ENCODE peak calls at places on chromosomes 3 and 15, in eight cellular contexts. D is A549, P is Peyer's patch, Q is right atrium auricular region, Z is uterus, I is lower lobe of right lung, E is mammary epithelial cell, T is right lobe of liver. M is an unnamed sample.

GRCh38 chr15:42705336-42705735 is 31.6 kb downstream of the CDAN1 start:
- DNase-seq in D (no peak), P (no peak), Q (no peak), Z (no peak), I (no peak), E (no peak), T (no peak), M (no peak)

GRCh38 chr3:18747383-18747782 is 322.2 kb upstream of the SATB1 start:
- DNase-seq in D (no peak), P (peak; percentile 70), Q (no peak), Z (no peak), I (peak; percentile 46), E (no peak), T (no peak), M (no peak)

GRCh38 chr3:65793495-65794200 is 245.1 kb downstream of the MAGI1 start:
- DNase-seq in D (no peak), P (no peak), Q (no peak), Z (no peak), I (no peak), E (peak; percentile 37), T (no peak), M (peak; percentile 63)

GRCh38 chr3:152183473-152183872 is 85.3 kb upstream of the MBNL1 start:
- DNase-seq in D (no peak), P (peak; percentile 76), Q (no peak), Z (peak; percentile 34), I (no peak), E (no peak), T (no peak), M (no peak)

GRCh38 chr3:46869440-46869839 is 6.2 kb upstream of the MYL3 start:
- DNase-seq in D (no peak), P (no peak), Q (no peak), Z (no peak), I (no peak), E (no peak), T (no peak), M (no peak)

GRCh38 chr15:85500729-85501128 is 120.3 kb downstream of the AKAP13 start:
- DNase-seq in D (no peak), P (no peak), Q (no peak), Z (peak; percentile 58), I (no peak), E (no peak), T (no peak), M (no peak)

GRCh38 chr3:140756240-140757016 is 78.6 kb downstream of the TRIM42 start:
- DNase-seq in D (no peak), P (no peak), Q (no peak), Z (no peak), I (no peak), E (no peak), T (no peak), M (no peak)

GRCh38 chr3:169546368-169546767 is 117.1 kb downstream of the MECOM start:
- DNase-seq in D (no peak), P (no peak), Q (no peak), Z (no peak), I (no peak), E (no peak), T (no peak), M (no peak)

GRCh38 chr15:42736793-42737528 is at the start of gene CDAN1:
- DNase-seq in D (peak; percentile 89), P (peak; percentile 96), Q (peak; percentile 90), Z (peak; percentile 90), I (peak; percentile 94), E (peak; percentile 75), T (peak; percentile 95), M (peak; percentile 99)

GRCh38 chr3:66037330-66037985 is 1.3 kb downstream of the MAGI1 start:
- DNase-seq in D (peak; percentile 62), P (no peak), Q (peak; percentile 64), Z (peak; percentile 37), I (peak; percentile 71), E (peak; percentile 45), T (peak; percentile 73), M (peak; percentile 53)

GRCh38 chr15:37035349-37035748 is 65.0 kb downstream of the MEIS2 start:
- DNase-seq in D (no peak), P (no peak), Q (no peak), Z (no peak), I (no peak), E (no peak), T (no peak), M (no peak)

DNA sequence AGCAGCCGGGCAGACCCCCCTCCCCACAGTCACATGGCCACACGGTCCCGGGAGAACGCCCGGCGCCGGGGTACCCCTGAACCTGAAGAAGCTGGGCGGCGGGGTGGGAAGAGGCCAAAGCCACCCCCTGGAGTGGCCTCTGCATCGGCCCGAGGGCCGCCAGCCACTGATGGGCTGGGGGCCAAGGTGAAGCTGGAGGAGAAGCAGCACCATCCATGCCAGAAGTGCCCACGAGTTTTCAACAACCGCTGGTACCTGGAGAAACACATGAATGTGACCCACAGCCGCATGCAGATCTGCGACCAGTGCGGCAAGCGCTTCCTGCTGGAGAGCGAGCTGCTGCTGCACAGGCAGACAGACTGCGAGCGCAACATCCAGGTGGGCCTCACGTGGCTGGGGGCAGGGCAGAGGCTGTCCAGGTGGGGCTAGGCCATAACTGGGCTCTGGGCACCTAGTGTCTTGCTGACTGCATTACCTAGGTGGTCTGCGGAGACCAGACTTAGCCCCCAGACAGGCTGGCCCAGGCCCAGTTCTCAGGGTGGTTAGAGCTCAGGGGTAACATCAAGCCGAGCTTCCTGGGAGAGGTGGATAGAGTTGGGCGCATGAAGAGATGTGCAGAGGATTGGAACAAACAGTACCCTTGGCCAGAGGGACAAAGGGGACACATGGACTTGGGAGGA is 6.1 kb downstream of the ZBTB47 start:
- DNase-seq in D (no peak), P (no peak), Q (no peak), Z (no peak), I (no peak), E (no peak), T (no peak), M (no peak)
- H3K27ac ChIP-seq in D (no peak overlapping the region), P (no peak overlapping the region), Q (peak overlapping the region; percentile 95), Z (no peak overlapping the region), I (no peak overlapping the region), E (no peak overlapping the region), T (no peak overlapping the region), M (peak overlapping the region; percentile 86)

DNA sequence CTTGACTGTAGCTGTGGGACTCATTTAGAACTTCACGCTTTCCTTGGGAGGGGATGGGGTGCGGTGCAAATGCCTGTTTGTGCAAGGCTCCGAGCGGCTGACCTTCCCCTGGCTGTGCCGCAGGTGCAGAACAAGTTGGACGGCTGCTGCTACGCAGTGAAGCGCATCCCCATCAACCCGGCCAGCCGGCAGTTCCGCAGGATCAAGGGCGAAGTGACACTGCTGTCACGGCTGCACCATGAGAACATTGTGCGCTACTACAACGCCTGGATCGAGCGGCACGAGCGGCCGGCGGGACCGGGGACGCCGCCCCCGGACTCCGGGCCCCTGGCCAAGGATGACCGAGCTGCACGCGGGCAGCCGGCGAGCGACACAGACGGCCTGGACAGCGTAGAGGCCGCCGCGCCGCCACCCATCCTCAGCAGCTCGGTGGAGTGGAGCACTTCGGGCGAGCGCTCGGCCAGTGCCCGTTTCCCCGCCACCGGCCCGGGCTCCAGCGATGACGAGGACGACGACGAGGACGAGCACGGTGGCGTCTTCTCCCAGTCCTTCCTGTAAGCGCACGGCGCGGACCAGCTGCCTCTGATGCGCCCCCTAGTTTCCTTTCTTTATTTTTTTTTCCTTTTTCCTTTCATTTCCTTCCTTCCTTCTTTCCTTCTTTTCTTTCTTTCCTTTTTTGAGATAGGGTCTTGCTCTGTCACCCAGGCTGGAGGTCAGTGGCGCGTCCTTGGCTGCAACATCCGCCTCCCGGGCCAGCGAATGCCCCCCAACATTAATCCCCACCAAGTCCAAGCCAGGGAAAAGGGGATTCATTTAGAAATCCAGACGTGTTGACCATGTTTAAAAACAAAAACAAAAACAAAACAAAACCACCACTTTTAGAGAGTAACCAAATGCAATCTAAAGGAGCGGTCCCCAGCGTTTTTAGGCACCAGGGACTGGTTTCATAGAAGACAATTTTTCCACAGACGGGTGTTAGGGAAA is 42.7 kb downstream of the EIF2AK4 start:
- DNase-seq in D (no peak), P (peak; percentile 66), Q (peak; percentile 70), Z (peak; percentile 47), I (peak; percentile 59), E (peak; percentile 39), T (peak; percentile 86), M (peak; percentile 55)
- TF ChIP-seq CTCF in D (no peak), P (peak; percentile 37), Q (peak; percentile 79), Z (peak; percentile 41), I (peak; percentile 37), E (peak; percentile 22), T (peak; percentile 31), M (peak; percentile 79)

GRCh38 chr3:155334897-155335883 is 41.7 kb upstream of the STRIT1 start:
- DNase-seq in D (no peak), P (no peak), Q (no peak), Z (no peak), I (no peak), E (no peak), T (no peak), M (no peak)
- H3K27ac ChIP-seq in D (no peak overlapping the region), P (no peak overlapping the region), Q (no peak overlapping the region), Z (no peak overlapping the region), I (no peak overlapping the region), E (no peak overlapping the region), T (no peak overlapping the region), M (no peak overlapping the region)

GRCh38 chr3:13109516-13109915 is 36.3 kb upstream of the IQSEC1 start:
- DNase-seq in D (no peak), P (no peak), Q (no peak), Z (no peak), I (no peak), E (no peak), T (no peak), M (no peak)

GRCh38 chr3:13106308-13106970 is 33.2 kb upstream of the IQSEC1 start:
- DNase-seq in D (peak; percentile 44), P (no peak), Q (no peak), Z (no peak), I (peak; percentile 14), E (peak; percentile 7), T (no peak), M (peak; percentile 17)

GRCh38 chr3:13108861-13109260 is 35.6 kb upstream of the IQSEC1 start:
- DNase-seq in D (no peak), P (peak; percentile 43), Q (no peak), Z (no peak), I (peak; percentile 36), E (no peak), T (no peak), M (no peak)

GRCh38 chr3:13105851-13106250 is 32.6 kb upstream of the IQSEC1 start:
- DNase-seq in D (no peak), P (no peak), Q (no peak), Z (no peak), I (peak; percentile 32), E (no peak), T (no peak), M (no peak)

GRCh38 chr3:13107661-13108060 is 34.4 kb upstream of the IQSEC1 start:
- DNase-seq in D (no peak), P (peak; percentile 35), Q (no peak), Z (no peak), I (peak; percentile 42), E (no peak), T (peak; percentile 31), M (no peak)
- TF ChIP-seq CTCF in D (no peak), P (no peak), Q (no peak), Z (no peak), I (no peak), E (no peak), T (no peak), M (no peak)

M was measured in RWPE1.